ENCODE peak calls at places on chromosomes 7 and 10, in six cellular contexts. One of them, this sample, is unnamed.

GRCh38 chr10:79057481-79058275 is 11.1 kb upstream of the ZMIZ1 start:
- DNase-seq in left lung: peak; percentile 17
- DNase-seq in astrocyte: no peak
- DNase-seq in pancreas: peak; percentile 50
- DNase-seq in sigmoid colon: peak; percentile 20
- DNase-seq in PC-3: no peak
- DNase-seq in this sample: no peak

GRCh38 chr10:77405771-77406241 is 231.8 kb downstream of the KCNMA1 start:
- DNase-seq in left lung: peak; percentile 90
- DNase-seq in astrocyte: peak; percentile 72
- DNase-seq in pancreas: peak; percentile 86
- DNase-seq in sigmoid colon: peak; percentile 93
- DNase-seq in PC-3: peak; percentile 99
- DNase-seq in this sample: peak; percentile 48

GRCh38 chr7:117401293-117402002 is 25.8 kb downstream of the ASZ1 start:
- DNase-seq in left lung: no peak
- DNase-seq in astrocyte: no peak
- DNase-seq in pancreas: no peak
- DNase-seq in sigmoid colon: no peak
- DNase-seq in PC-3: peak; percentile 31
- DNase-seq in this sample: no peak

GRCh38 chr10:70575874-70576802 is 26.4 kb downstream of the PRF1 start:
- DNase-seq in left lung: no peak
- DNase-seq in astrocyte: peak; percentile 73
- DNase-seq in pancreas: peak; percentile 31
- DNase-seq in sigmoid colon: peak; percentile 67
- DNase-seq in PC-3: peak; percentile 87
- DNase-seq in this sample: peak; percentile 76

GRCh38 chr7:22052221-22052639 is 106.5 kb upstream of the CDCA7L start:
- DNase-seq in left lung: no peak
- DNase-seq in astrocyte: no peak
- DNase-seq in pancreas: no peak
- DNase-seq in sigmoid colon: no peak
- DNase-seq in PC-3: peak; percentile 15
- DNase-seq in this sample: peak; percentile 18

GRCh38 chr7:139950881-139951525 is 111.7 kb downstream of the PARP12 start:
- DNase-seq in left lung: no peak
- DNase-seq in astrocyte: no peak
- DNase-seq in pancreas: no peak
- DNase-seq in sigmoid colon: no peak
- DNase-seq in PC-3: peak; percentile 77
- DNase-seq in this sample: no peak

GRCh38 chr10:116490028-116490662 is 55.6 kb upstream of the PNLIP start:
- DNase-seq in left lung: no peak
- DNase-seq in astrocyte: no peak
- DNase-seq in pancreas: no peak
- DNase-seq in sigmoid colon: no peak
- DNase-seq in PC-3: peak; percentile 44
- DNase-seq in this sample: no peak

GRCh38 chr10:60937784-60938654 is 6.0 kb downstream of the RHOBTB1 start:
- DNase-seq in left lung: no peak
- DNase-seq in astrocyte: peak; percentile 78
- DNase-seq in pancreas: peak; percentile 23
- DNase-seq in sigmoid colon: no peak
- DNase-seq in PC-3: peak; percentile 64
- DNase-seq in this sample: peak; percentile 8

GRCh38 chr10:35563266-35563891 is 41.8 kb upstream of the GJD4 start:
- DNase-seq in left lung: no peak
- DNase-seq in astrocyte: peak; percentile 49
- DNase-seq in pancreas: peak; percentile 64
- DNase-seq in sigmoid colon: peak; percentile 79
- DNase-seq in PC-3: peak; percentile 98
- DNase-seq in this sample: no peak

GRCh38 chr7:138716889-138717288 is 15.7 kb upstream of the SVOPL start:
- DNase-seq in left lung: no peak
- DNase-seq in astrocyte: no peak
- DNase-seq in pancreas: no peak
- DNase-seq in sigmoid colon: no peak
- DNase-seq in PC-3: no peak
- DNase-seq in this sample: no peak

GRCh38 chr10:70679498-70679897 is 7.2 kb downstream of the ADAMTS14 start:
- DNase-seq in left lung: no peak
- DNase-seq in astrocyte: peak; percentile 81
- DNase-seq in pancreas: no peak
- DNase-seq in sigmoid colon: no peak
- DNase-seq in PC-3: no peak
- DNase-seq in this sample: no peak

GRCh38 chr7:97006146-97006950 is 995 bp downstream of the DLX6 start:
- DNase-seq in left lung: peak; percentile 83
- DNase-seq in astrocyte: peak; percentile 1
- DNase-seq in pancreas: no peak
- DNase-seq in sigmoid colon: no peak
- DNase-seq in PC-3: no peak
- DNase-seq in this sample: peak; percentile 34

GRCh38 chr10:89245802-89246201 is 5.8 kb downstream of the LIPA start:
- DNase-seq in left lung: no peak
- DNase-seq in astrocyte: no peak
- DNase-seq in pancreas: no peak
- DNase-seq in sigmoid colon: no peak
- DNase-seq in PC-3: no peak
- DNase-seq in this sample: no peak

GRCh38 chr10:89252225-89252585 is 630 bp upstream of the LIPA start:
- DNase-seq in left lung: no peak
- DNase-seq in astrocyte: no peak
- DNase-seq in pancreas: no peak
- DNase-seq in sigmoid colon: no peak
- DNase-seq in PC-3: no peak
- DNase-seq in this sample: no peak

GRCh38 chr10:89251417-89252224 is at the start of gene LIPA:
- DNase-seq in left lung: peak; percentile 96
- DNase-seq in astrocyte: peak; percentile 94
- DNase-seq in pancreas: peak; percentile 96
- DNase-seq in sigmoid colon: peak; percentile 98
- DNase-seq in PC-3: peak; percentile 95
- DNase-seq in this sample: peak; percentile 95

GRCh38 chr10:89249066-89249465 is 2.5 kb downstream of the LIPA start:
- DNase-seq in left lung: no peak
- DNase-seq in astrocyte: no peak
- DNase-seq in pancreas: no peak
- DNase-seq in sigmoid colon: no peak
- DNase-seq in PC-3: no peak
- DNase-seq in this sample: no peak

DNA sequence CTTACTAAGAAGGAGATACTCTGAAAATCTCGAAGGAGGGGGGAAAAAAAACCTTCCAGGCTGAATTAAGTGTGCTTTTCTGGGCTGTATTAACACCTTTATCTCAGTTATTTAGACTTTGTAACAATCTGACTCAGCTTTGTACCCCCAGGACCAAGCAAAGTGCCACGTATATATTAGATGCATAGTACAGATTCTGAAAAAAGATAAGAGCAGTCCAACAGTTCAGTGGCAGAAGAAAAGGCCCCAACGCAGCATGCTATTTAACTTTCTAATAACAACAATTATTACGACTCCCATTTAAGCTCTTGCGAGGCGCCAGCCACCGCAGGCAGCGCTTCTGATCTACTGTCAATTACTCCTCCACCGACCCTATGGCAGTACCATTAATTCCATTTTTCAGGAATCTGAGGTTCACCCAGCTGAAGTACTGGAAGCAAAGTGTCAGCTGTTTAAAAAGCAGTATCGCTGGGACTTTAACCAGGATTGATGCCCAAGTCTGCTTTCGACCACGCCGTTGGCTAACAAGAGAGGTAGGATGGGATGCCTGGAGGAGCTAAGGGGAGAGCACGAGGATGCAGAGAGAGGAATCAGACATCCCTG is 660 bp downstream of the LIPA start:
- DNase-seq in left lung: no peak
- DNase-seq in astrocyte: no peak
- DNase-seq in pancreas: no peak
- DNase-seq in sigmoid colon: no peak
- DNase-seq in PC-3: no peak
- DNase-seq in this sample: no peak
- H3K4me1 ChIP-seq in left lung: peaks cover 33% of the 10 kb centered on the region
- H3K4me1 ChIP-seq in astrocyte: peaks cover 5% of the 10 kb centered on the region
- H3K4me1 ChIP-seq in pancreas: peaks cover 7% of the 10 kb centered on the region
- H3K4me1 ChIP-seq in sigmoid colon: no peaks in the 10 kb centered on the region
- H3K4me1 ChIP-seq in PC-3: peaks cover 5% of the 10 kb centered on the region
- H3K4me1 ChIP-seq in this sample: no peaks in the 10 kb centered on the region

GRCh38 chr10:3066317-3066931 is 924 bp upstream of the PFKP start:
- DNase-seq in left lung: no peak
- DNase-seq in astrocyte: no peak
- DNase-seq in pancreas: no peak
- DNase-seq in sigmoid colon: no peak
- DNase-seq in PC-3: no peak
- DNase-seq in this sample: no peak
- H3K4me1 ChIP-seq in left lung: peaks cover 25% of the 10 kb centered on the region
- H3K4me1 ChIP-seq in astrocyte: peaks cover 23% of the 10 kb centered on the region
- H3K4me1 ChIP-seq in pancreas: no peaks in the 10 kb centered on the region
- H3K4me1 ChIP-seq in sigmoid colon: no peaks in the 10 kb centered on the region
- H3K4me1 ChIP-seq in PC-3: peaks cover 5% of the 10 kb centered on the region
- H3K4me1 ChIP-seq in this sample: no peaks in the 10 kb centered on the region

DNA sequence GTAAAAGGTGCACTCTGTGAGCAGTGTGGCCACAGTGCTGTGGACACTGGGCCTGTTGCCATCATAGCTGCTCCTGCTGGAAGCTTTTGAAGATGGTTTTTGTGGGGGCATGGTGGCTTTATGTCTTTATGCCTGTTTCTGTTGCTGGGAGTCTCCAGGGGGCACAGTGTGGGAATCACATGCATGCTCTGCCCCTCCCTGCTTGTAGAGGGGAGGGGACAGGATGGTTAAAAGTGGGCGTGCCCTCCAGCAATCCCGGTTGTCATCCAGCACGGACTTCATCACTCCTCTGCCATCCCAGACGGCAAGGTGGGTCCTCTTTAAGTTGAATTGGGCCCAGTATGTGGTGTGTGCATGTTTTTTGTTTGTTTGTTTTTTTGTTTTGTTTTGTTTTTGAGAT is 20.2 kb downstream of the OGDH start:
- DNase-seq in left lung: no peak
- DNase-seq in astrocyte: no peak
- DNase-seq in pancreas: no peak
- DNase-seq in sigmoid colon: no peak
- DNase-seq in PC-3: no peak
- DNase-seq in this sample: no peak
- H3K4me1 ChIP-seq in left lung: peaks cover 74% of the 10 kb centered on the region
- H3K4me1 ChIP-seq in astrocyte: peaks cover 11% of the 10 kb centered on the region
- H3K4me1 ChIP-seq in pancreas: peaks cover 33% of the 10 kb centered on the region
- H3K4me1 ChIP-seq in sigmoid colon: no peaks in the 10 kb centered on the region
- H3K4me1 ChIP-seq in PC-3: peaks cover 7% of the 10 kb centered on the region
- H3K4me1 ChIP-seq in this sample: peaks cover 4% of the 10 kb centered on the region

GRCh38 chr10:102613286-102613685 is 31.0 kb upstream of the TRIM8 start:
- DNase-seq in left lung: no peak
- DNase-seq in astrocyte: no peak
- DNase-seq in pancreas: no peak
- DNase-seq in sigmoid colon: peak; percentile 57
- DNase-seq in PC-3: no peak
- DNase-seq in this sample: no peak
- H3K4me1 ChIP-seq in left lung: peaks cover 49% of the 10 kb centered on the region
- H3K4me1 ChIP-seq in astrocyte: peaks cover 21% of the 10 kb centered on the region
- H3K4me1 ChIP-seq in pancreas: no peaks in the 10 kb centered on the region
- H3K4me1 ChIP-seq in sigmoid colon: no peaks in the 10 kb centered on the region
- H3K4me1 ChIP-seq in PC-3: peaks cover 21% of the 10 kb centered on the region
- H3K4me1 ChIP-seq in this sample: no peaks in the 10 kb centered on the region

DNA sequence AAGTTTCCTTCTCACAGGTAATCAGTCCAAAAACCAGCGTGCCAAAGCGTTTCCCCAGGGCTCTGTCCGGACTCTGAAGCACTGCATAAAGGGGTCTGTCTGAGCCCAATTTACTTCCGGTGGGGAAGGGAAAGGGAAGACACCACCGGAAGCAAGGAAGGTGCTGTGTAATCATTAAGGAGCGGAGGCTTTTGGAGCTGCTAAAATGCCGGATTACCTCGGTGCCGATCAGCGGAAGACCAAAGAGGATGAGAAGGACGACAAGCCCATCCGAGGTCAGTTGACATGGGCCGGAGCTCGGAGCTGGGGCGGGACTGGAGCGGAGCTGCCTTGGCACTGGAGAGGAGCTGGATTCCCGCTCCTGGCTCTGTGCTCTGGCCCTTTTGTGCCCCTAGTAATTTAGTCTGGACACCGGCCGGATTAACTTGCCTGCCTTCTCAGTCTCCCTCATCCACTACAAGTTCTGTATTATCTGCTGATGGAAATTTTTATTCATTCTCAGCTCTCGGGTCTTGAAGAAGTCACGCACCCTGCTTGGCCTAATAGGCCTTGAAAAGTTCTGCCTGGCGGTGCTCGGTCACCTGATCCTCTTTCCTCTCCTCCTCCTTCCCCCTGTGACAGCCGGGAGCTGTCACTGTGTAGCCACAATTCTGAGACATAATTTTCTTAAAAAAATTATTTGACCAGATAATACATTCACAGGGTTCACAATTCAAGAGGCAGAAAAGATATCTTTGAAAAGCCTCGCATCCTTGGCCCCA is at the start of gene PSMC2:
- DNase-seq in left lung: peak; percentile 43
- DNase-seq in astrocyte: peak; percentile 91
- DNase-seq in pancreas: peak; percentile 88
- DNase-seq in sigmoid colon: peak; percentile 86
- DNase-seq in PC-3: peak; percentile 88
- DNase-seq in this sample: peak; percentile 89
- H3K4me1 ChIP-seq in left lung: peaks cover 63% of the 10 kb centered on the region
- H3K4me1 ChIP-seq in astrocyte: peaks cover 7% of the 10 kb centered on the region
- H3K4me1 ChIP-seq in pancreas: peaks cover 39% of the 10 kb centered on the region
- H3K4me1 ChIP-seq in sigmoid colon: no peaks in the 10 kb centered on the region
- H3K4me1 ChIP-seq in PC-3: peaks cover 39% of the 10 kb centered on the region
- H3K4me1 ChIP-seq in this sample: peaks cover 16% of the 10 kb centered on the region

This sample was measured in foreskin keratinocyte.